ENCODE peak calls at places on chromosomes 5 and 9, in eight cellular contexts. J is NCI-H2171; B is stimulated activated CD8-positive, alpha-beta memory T cell treated with anti-CD3 and anti-CD28 coated beads, Interleukin-4, amount 100 ng/mL, for 1 hour; R is T-helper 2 cell; P is head of caudate nucleus; K is retina; V is HuH-7.5; C is activated T-helper 1 cell treated with anti-CD3 and anti-CD28 coated beads, Interleukin-2, amount 50 U/mL, for 16 hours. D is an unnamed sample.

GRCh38 chr9:88313364-88314220 is 74.7 kb upstream of the SPIN1 start:
- DNase-seq in B (no peak), P (no peak), K (no peak), J (no peak), V (no peak), R (peak; percentile 30), C (peak; percentile 11), D (no peak)

GRCh38 chr5:170211575-170212334 is 21.0 kb upstream of the C5orf58 start:
- DNase-seq in R (no peak), K (no peak), C (no peak), V (no peak), J (no peak), P (no peak), B (no peak), D (no peak)

GRCh38 chr9:137470785-137471184 is 11.7 kb upstream of the NSMF start:
- DNase-seq in P (no peak), K (no peak), V (no peak), J (no peak), R (no peak), B (no peak), C (no peak), D (no peak)

GRCh38 chr9:136856541-136857141 is 4.5 kb downstream of the MAMDC4 start:
- DNase-seq in V (no peak), P (no peak), J (no peak), R (no peak), K (no peak), C (no peak), B (no peak), D (no peak)

GRCh38 chr5:149128023-149128875 is 13.0 kb upstream of the ABLIM3 start:
- DNase-seq in R (no peak), V (no peak), B (no peak), K (peak; percentile 26), C (no peak), P (no peak), J (no peak), D (no peak)

GRCh38 chr5:510521-510920 is 13.7 kb downstream of the SLC9A3 start:
- DNase-seq in P (no peak), C (no peak), B (no peak), J (no peak), K (no peak), R (no peak), V (no peak), D (no peak)

GRCh38 chr5:108728566-108729305 is 19.0 kb upstream of the FER start:
- DNase-seq in J (no peak), R (peak; percentile 23), B (no peak), V (no peak), P (no peak), K (no peak), C (peak; percentile 18), D (no peak)

GRCh38 chr5:149015126-149015525 is 47.7 kb downstream of the SH3TC2 start:
- DNase-seq in C (no peak), R (no peak), B (no peak), P (no peak), V (no peak), K (no peak), J (no peak), D (no peak)

GRCh38 chr5:176438959-176439757 is 9.0 kb upstream of the FAF2 start:
- DNase-seq in C (no peak), R (no peak), K (no peak), J (no peak), P (no peak), B (no peak), V (no peak), D (no peak)

GRCh38 chr5:2387224-2388004 is 364.1 kb downstream of the IRX2 start:
- DNase-seq in J (no peak), R (no peak), V (no peak), K (no peak), P (no peak), B (no peak), C (no peak), D (no peak)

GRCh38 chr9:78692871-78693270 is 395.9 kb downstream of the PSAT1 start:
- DNase-seq in J (no peak), C (no peak), R (no peak), K (no peak), B (no peak), V (no peak), P (no peak), D (no peak)

GRCh38 chr5:175862131-175863012 is 9.0 kb upstream of the CPLX2 start:
- DNase-seq in P (no peak), V (no peak), B (no peak), J (no peak), C (no peak), K (no peak), R (no peak), D (no peak)

GRCh38 chr5:122063836-122064235 is 14.2 kb downstream of the LOX start:
- DNase-seq in B (no peak), R (no peak), C (no peak), J (no peak), K (no peak), P (no peak), V (no peak), D (no peak)

GRCh38 chr5:175556794-175557193 is 78.4 kb downstream of the SFXN1 start:
- DNase-seq in K (no peak), C (no peak), J (no peak), B (no peak), V (no peak), P (no peak), R (no peak), D (no peak)

GRCh38 chr9:116096853-116097252 is 56.7 kb upstream of the PAPPA start:
- DNase-seq in P (no peak), B (no peak), K (peak; percentile 10), R (no peak), C (no peak), V (no peak), J (peak; percentile 71), D (no peak)

GRCh38 chr5:86118542-86118941 is 499.2 kb upstream of the COX7C start:
- DNase-seq in C (no peak), R (no peak), P (no peak), V (peak; percentile 3), B (no peak), K (no peak), J (no peak), D (no peak)

D was measured in NCI-H2227 treated with DMSO at 0.1 percent for 48 hours.